ENCODE peak calls at places on chromosomes 3 and 15, in seven cellular contexts. Y is heart left ventricle, E is heart right ventricle, G is adrenal gland, H is iPS DF 6.9, J is thyroid gland, F is spleen. Q is an unnamed sample.

GRCh38 chr3:61564405-61565059 is 3.2 kb downstream of the PTPRG start:
- DNase-seq in G (peak), Y (peak), J (peak), F (peak), E (peak), H (no peak), Q (peak)

GRCh38 chr3:151499198-151499597 is 38.3 kb upstream of the IGSF10 start:
- DNase-seq in F (no peak), G (no peak), E (no peak), J (no peak), Y (no peak), H (no peak), Q (no peak)

GRCh38 chr3:81152156-81152555 is 609.3 kb downstream of the GBE1 start:
- DNase-seq in H (no peak), E (no peak), J (no peak), Y (no peak), G (no peak), F (no peak), Q (no peak)

GRCh38 chr15:32802296-32802936 is 84.6 kb downstream of the GREM1 start:
- DNase-seq in F (no peak), J (no peak), G (no peak), Y (no peak), H (no peak), E (no peak), Q (no peak)

GRCh38 chr3:23762214-23763039 is 43.3 kb upstream of the UBE2E1 start:
- DNase-seq in F (no peak), Y (no peak), G (no peak), H (no peak), J (no peak), E (no peak), Q (no peak)

GRCh38 chr3:148750296-148750695 is 52.6 kb downstream of the AGTR1 start:
- DNase-seq in E (no peak), F (no peak), H (no peak), Y (no peak), G (no peak), J (no peak), Q (no peak)

GRCh38 chr3:152635354-152635753 is 199.6 kb upstream of the P2RY1 start:
- DNase-seq in G (no peak), H (no peak), Y (no peak), F (no peak), E (no peak), J (no peak), Q (no peak)

GRCh38 chr15:58298883-58299282 is 132.9 kb upstream of the LIPC start:
- DNase-seq in J (no peak), G (peak), Y (no peak), F (no peak), H (no peak), E (no peak), Q (no peak)

GRCh38 chr3:17535173-17535730 is 207.2 kb downstream of the TBC1D5 start:
- DNase-seq in F (no peak), E (no peak), G (no peak), Y (no peak), J (no peak), H (no peak), Q (no peak)

GRCh38 chr15:45914425-45914824 is 279.6 kb downstream of the SQOR start:
- DNase-seq in Y (no peak), J (no peak), H (no peak), E (no peak), G (no peak), F (no peak), Q (no peak)

GRCh38 chr3:18681946-18682345 is 256.8 kb upstream of the SATB1 start:
- DNase-seq in E (no peak), F (no peak), Y (no peak), H (no peak), J (no peak), G (no peak), Q (no peak)

GRCh38 chr3:58051196-58051595 is 43.0 kb downstream of the FLNB start:
- DNase-seq in F (no peak), J (peak), E (no peak), Y (no peak), H (no peak), G (peak), Q (no peak)

GRCh38 chr3:63945558-63946096 is 33.4 kb upstream of the SCAANT1 start:
- DNase-seq in J (no peak), G (no peak), E (no peak), F (no peak), Y (no peak), H (no peak), Q (no peak)

GRCh38 chr3:14319654-14320182 is 82.7 kb upstream of the SLC6A6 start:
- DNase-seq in F (no peak), Y (no peak), J (no peak), H (peak), E (no peak), G (peak), Q (no peak)

GRCh38 chr3:73614385-73614784 is 10.4 kb downstream of the PDZRN3 start:
- DNase-seq in Y (peak), J (no peak), F (no peak), E (no peak), G (peak), H (no peak), Q (no peak)

GRCh38 chr3:59773970-59774369 is 724.1 kb upstream of the CFAP20DC start:
- DNase-seq in J (no peak), H (no peak), E (no peak), F (no peak), Y (no peak), G (no peak), Q (no peak)

GRCh38 chr15:25068696-25069095 is 113.9 kb downstream of the SNRPN start:
- DNase-seq in H (no peak), J (no peak), G (no peak), Y (no peak), F (no peak), E (no peak), Q (no peak)

GRCh38 chr3:38477839-38478450 is 18.2 kb upstream of the EXOG start:
- DNase-seq in E (no peak), Y (no peak), J (no peak), H (no peak), F (peak), G (no peak), Q (no peak)

GRCh38 chr3:141275973-141276372 is 44.3 kb downstream of the PXYLP1 start:
- DNase-seq in Y (no peak), F (no peak), H (no peak), J (no peak), E (no peak), G (no peak), Q (no peak)

GRCh38 chr3:171317133-171317532 is 143.1 kb downstream of the TNIK start:
- DNase-seq in H (no peak), E (no peak), Y (peak), G (no peak), J (no peak), F (no peak), Q (no peak)

GRCh38 chr3:127002195-127003174 is 19.6 kb downstream of the PLXNA1 start:
- DNase-seq in G (peak), F (peak), E (peak), H (peak), Y (peak), J (peak), Q (peak)

GRCh38 chr3:139745831-139746230 is 68.1 kb upstream of the NMNAT3 start:
- DNase-seq in Y (no peak), G (peak), E (no peak), F (no peak), J (no peak), H (no peak), Q (no peak)

GRCh38 chr3:115469649-115470048 is 153.7 kb upstream of the GAP43 start:
- DNase-seq in J (no peak), E (no peak), H (no peak), Y (no peak), F (no peak), G (peak), Q (no peak)

GRCh38 chr3:147384210-147385058 is 21.9 kb downstream of the ZIC4 start:
- DNase-seq in J (no peak), F (no peak), G (no peak), Y (no peak), E (no peak), H (no peak), Q (no peak)

GRCh38 chr3:27649277-27649676 is 72.8 kb downstream of the EOMES start:
- DNase-seq in H (no peak), J (no peak), E (no peak), Y (no peak), G (no peak), F (no peak), Q (no peak)

GRCh38 chr3:120170223-120170622 is 76.0 kb upstream of the GSK3B start:
- DNase-seq in H (no peak), F (no peak), E (no peak), J (no peak), G (peak), Y (no peak), Q (no peak)

GRCh38 chr3:138114988-138115971 is at the start of gene DZIP1L:
- DNase-seq in Y (peak), H (no peak), F (peak), J (peak), E (peak), G (peak), Q (peak)

GRCh38 chr15:81813215-81813614 is 232.6 kb downstream of the MEX3B start:
- DNase-seq in E (no peak), J (peak), G (no peak), Y (no peak), F (no peak), H (peak), Q (no peak)

GRCh38 chr3:119628390-119628789 is 30.7 kb downstream of the PLA1A start:
- DNase-seq in Y (no peak), H (no peak), G (no peak), E (no peak), F (no peak), J (no peak), Q (no peak)

GRCh38 chr15:59812889-59813288 is 123.8 kb upstream of the BNIP2 start:
- DNase-seq in H (no peak), E (no peak), G (no peak), Y (no peak), J (no peak), F (no peak), Q (no peak)

GRCh38 chr3:15471861-15472260 is 44.5 kb downstream of the EAF1 start:
- DNase-seq in Y (no peak), G (no peak), J (no peak), F (no peak), E (no peak), H (no peak), Q (no peak)

GRCh38 chr3:56862352-56863062 is 60.8 kb upstream of the ARHGEF3 start:
- DNase-seq in J (no peak), G (no peak), Y (no peak), E (no peak), H (no peak), F (no peak), Q (peak)

GRCh38 chr3:18222686-18223085 is 202.5 kb downstream of the SATB1 start:
- DNase-seq in F (no peak), H (no peak), G (no peak), Y (no peak), J (no peak), E (no peak), Q (peak)

GRCh38 chr3:186800285-186800684 is 6.0 kb downstream of the RFC4 start:
- DNase-seq in G (no peak), J (no peak), H (no peak), F (no peak), Y (no peak), E (no peak), Q (no peak)

GRCh38 chr15:73888224-73889041 is 15.1 kb downstream of the TBC1D21 start:
- DNase-seq in E (no peak), Y (no peak), G (no peak), F (no peak), J (no peak), H (no peak), Q (no peak)

GRCh38 chr3:47225310-47225906 is 57.2 kb downstream of the KIF9 start:
- DNase-seq in Y (no peak), G (no peak), E (no peak), H (no peak), F (no peak), J (no peak), Q (no peak)

GRCh38 chr3:85255954-85256353 is 297.2 kb downstream of the CADM2 start:
- DNase-seq in F (no peak), E (no peak), J (no peak), H (no peak), G (no peak), Y (no peak), Q (peak)

GRCh38 chr15:62977952-62978811 is 64.4 kb upstream of the TPM1 start:
- DNase-seq in E (no peak), J (no peak), H (no peak), F (no peak), G (peak), Y (no peak), Q (no peak)

GRCh38 chr15:61037031-61037430 is 192.1 kb downstream of the RORA start:
- DNase-seq in H (no peak), E (no peak), F (no peak), Y (no peak), J (no peak), G (no peak), Q (no peak)

GRCh38 chr15:61034793-61035710 is 194.1 kb downstream of the RORA start:
- DNase-seq in Y (no peak), G (no peak), E (no peak), J (no peak), F (no peak), H (no peak), Q (no peak)

GRCh38 chr15:61036121-61036520 is 193.0 kb downstream of the RORA start:
- DNase-seq in Y (no peak), H (no peak), E (no peak), J (no peak), F (no peak), G (no peak), Q (no peak)

GRCh38 chr15:61038910-61039309 is 190.2 kb downstream of the RORA start:
- DNase-seq in E (no peak), H (no peak), G (no peak), F (no peak), J (no peak), Y (no peak), Q (no peak)

GRCh38 chr15:61038387-61038786 is 190.7 kb downstream of the RORA start:
- DNase-seq in G (peak), E (no peak), H (no peak), Y (no peak), F (no peak), J (no peak), Q (no peak)
- H3K27ac ChIP-seq in G (no peak), E (no peak), H (no peak), Y (no peak), F (no peak), J (no peak), Q (no peak)

DNA sequence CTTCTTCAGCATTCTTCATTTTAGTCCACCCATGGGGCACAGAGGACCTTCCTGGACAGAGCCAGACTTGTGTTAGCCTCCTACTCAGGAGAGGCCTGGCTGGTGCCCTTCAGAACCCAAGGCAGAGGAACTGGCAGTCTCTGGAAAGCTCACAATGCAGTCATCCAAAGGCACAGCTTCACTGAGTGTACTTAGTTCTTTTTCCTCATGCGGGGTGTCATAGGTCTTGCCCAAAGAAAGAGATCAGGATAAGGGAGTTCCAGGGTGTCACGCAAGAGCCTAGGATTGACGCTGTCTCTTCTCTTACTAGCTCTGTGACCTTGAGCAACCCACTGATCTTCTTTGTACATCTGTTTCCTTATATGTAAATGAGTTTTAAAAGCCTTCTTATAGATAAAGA is 58.7 kb downstream of the CD200 start:
- DNase-seq in F (no peak), G (no peak), H (no peak), J (no peak), Y (no peak), E (no peak), Q (no peak)
- H3K4me3 ChIP-seq in F (no peak), G (no peak), H (no peak), J (no peak), Y (no peak), E (no peak), Q (no peak)

GRCh38 chr15:39181348-39181747 is 399.5 kb upstream of the THBS1 start:
- DNase-seq in G (no peak), E (no peak), J (no peak), H (no peak), Y (no peak), F (no peak), Q (no peak)
- H3K27ac ChIP-seq in G (no peak), E (no peak), J (no peak), H (no peak), Y (peak), F (peak), Q (no peak)

GRCh38 chr3:11799777-11800176 is 46.9 kb downstream of the TAMM41 start:
- DNase-seq in F (no peak), E (no peak), Y (no peak), G (no peak), H (no peak), J (no peak), Q (no peak)
- H3K4me3 ChIP-seq in F (no peak), E (no peak), Y (no peak), G (no peak), H (no peak), J (no peak), Q (no peak)

Q was measured in dorsolateral prefrontal cortex.